ENCODE peak calls at places on chromosomes 7 and 10, in ten cellular contexts. H is activated naive CD8-positive, alpha-beta T cell treated with anti-CD3 and anti-CD28 coated beads, Interleukin-2, amount 10 ng/mL, durations not matched to agents 7 days and 5 days; N is HepG2; V is naive thymus-derived CD8-positive, alpha-beta T cell; T is activated CD4-positive, CD25-positive, alpha-beta regulatory T cell treated with anti-CD3 and anti-CD28 coated beads, Interleukin-2, amount 50 U/mL, for 24 hours; K is foreskin keratinocyte; I is right cardiac atrium; J is aorta; D is RWPE2; G is memory B cell. M is an unnamed sample.

GRCh38 chr7:66757939-66758338 is 17.4 kb downstream of the RABGEF1 start:
- ATAC-seq in T (no peak), H (no peak), G (no peak), I (no peak), J (no peak), V (no peak), N (no peak), K (no peak), D (no peak), M (no peak)

GRCh38 chr7:134694299-134694698 is 47.6 kb downstream of the BPGM start:
- ATAC-seq in J (no peak), G (no peak), I (no peak), T (no peak), H (no peak), V (no peak), D (no peak), K (no peak), N (peak; percentile 63), M (no peak)

GRCh38 chr10:91520657-91521056 is 110.5 kb downstream of the HECTD2 start:
- ATAC-seq in T (no peak), D (no peak), H (no peak), J (peak; percentile 78), N (no peak), G (no peak), K (no peak), V (no peak), I (peak; percentile 80), M (peak; percentile 51)

GRCh38 chr10:44398747-44399477 is 14.0 kb upstream of the CXCL12 start:
- ATAC-seq in T (no peak), H (no peak), I (no peak), V (no peak), D (no peak), N (peak; percentile 60), K (no peak), J (no peak), G (no peak), M (no peak)

GRCh38 chr7:99837649-99838361 is 10.0 kb downstream of the CYP3A43 start:
- ATAC-seq in H (peak; percentile 56), D (peak; percentile 44), T (no peak), N (peak; percentile 72), G (peak; percentile 26), K (no peak), J (no peak), I (no peak), V (no peak), M (peak; percentile 44)

GRCh38 chr7:46969303-46970130 is 612.4 kb downstream of the TNS3 start:
- ATAC-seq in V (no peak), N (no peak), I (no peak), T (no peak), K (no peak), H (no peak), G (no peak), D (peak; percentile 73), J (no peak), M (no peak)

GRCh38 chr10:49519717-49520116 is 19.2 kb downstream of the ERCC6 start:
- ATAC-seq in T (no peak), N (no peak), V (no peak), J (no peak), H (no peak), D (no peak), G (no peak), I (peak; percentile 37), K (no peak), M (no peak)

GRCh38 chr10:100612601-100613595 is 77.2 kb downstream of the HIF1AN start:
- ATAC-seq in V (no peak), N (no peak), K (no peak), T (no peak), H (no peak), J (no peak), I (no peak), G (no peak), D (no peak), M (no peak)

GRCh38 chr7:110148054-110148453 is 942.9 kb upstream of the LRRN3 start:
- ATAC-seq in I (no peak), T (no peak), K (peak; percentile 18), H (no peak), J (peak; percentile 56), N (no peak), G (no peak), V (no peak), D (no peak), M (no peak)

GRCh38 chr7:108561047-108561619 is 8.4 kb downstream of the THAP5 start:
- ATAC-seq in H (no peak), T (no peak), N (peak; percentile 38), V (no peak), K (no peak), J (no peak), G (no peak), I (no peak), D (no peak), M (no peak)

GRCh38 chr7:106752345-106752744 is 91.4 kb upstream of the CCDC71L start:
- ATAC-seq in V (no peak), D (no peak), K (no peak), J (no peak), I (no peak), G (no peak), N (no peak), T (no peak), H (no peak), M (no peak)

GRCh38 chr10:132962623-132963429 is 20.5 kb upstream of the CFAP46 start:
- ATAC-seq in I (no peak), G (peak; percentile 45), V (peak; percentile 53), K (no peak), J (no peak), D (no peak), T (peak; percentile 55), H (peak; percentile 52), N (no peak), M (no peak)

GRCh38 chr10:9999627-10000026 is 1018.0 kb upstream of the CELF2 start:
- ATAC-seq in J (no peak), D (no peak), G (no peak), N (no peak), V (no peak), H (no peak), I (no peak), T (no peak), K (no peak), M (no peak)

M was measured in esophagus mucosa.